ENCODE peak calls at places on chromosome 14, in four cellular contexts. W is adrenal gland; S is A549; J is naive thymus-derived CD4-positive, alpha-beta T cell. P is an unnamed sample.

GRCh38 chr14:49051328-49052060 is 534.7 kb downstream of the RPS29 start:
- DNase-seq in W (no peak), J (no peak), S (no peak), P (no peak)

GRCh38 chr14:76331328-76332011 is 44.5 kb upstream of the ESRRB start:
- DNase-seq in S (no peak), J (no peak), W (no peak), P (no peak)

GRCh38 chr14:77421241-77421640 is 2.1 kb downstream of the NOXRED1 start:
- DNase-seq in W (no peak), J (no peak), S (no peak), P (no peak)

GRCh38 chr14:55915464-55915863 is 202.7 kb upstream of the PELI2 start:
- DNase-seq in J (no peak), S (no peak), W (no peak), P (no peak)

GRCh38 chr14:76768201-76768656 is 7.0 kb downstream of the VASH1 start:
- DNase-seq in W (peak; percentile 69), J (peak; percentile 39), S (no peak), P (no peak)

GRCh38 chr14:88607829-88608228 is 45.0 kb downstream of the ZC3H14 start:
- DNase-seq in S (no peak), J (no peak), W (no peak), P (no peak)

GRCh38 chr14:99430491-99430890 is 50.2 kb downstream of the SETD3 start:
- DNase-seq in J (no peak), S (peak; percentile 43), W (no peak), P (no peak)

GRCh38 chr14:100158566-100159106 is 809 bp downstream of the DEGS2 start:
- DNase-seq in S (no peak), J (no peak), W (no peak), P (no peak)

GRCh38 chr14:35121026-35121886 is 534 bp downstream of the PPP2R3C start:
- DNase-seq in S (peak; percentile 93), J (no peak), W (peak; percentile 50), P (no peak)

GRCh38 chr14:79293482-79293881 is 917.8 kb downstream of the DIO2 start:
- DNase-seq in W (no peak), S (no peak), J (no peak), P (no peak)

GRCh38 chr14:103519837-103520212 is 2.8 kb downstream of the CKB start:
- DNase-seq in S (no peak), J (no peak), W (no peak), P (no peak)

GRCh38 chr14:67557118-67557517 is 24.0 kb downstream of the PLEKHH1 start:
- DNase-seq in W (no peak), S (no peak), J (no peak), P (peak; percentile 57)

GRCh38 chr14:77467801-77468200 is 9.9 kb downstream of the AHSA1 start:
- DNase-seq in S (no peak), J (no peak), W (peak; percentile 66), P (no peak)

GRCh38 chr14:50932592-50933500 is 11.4 kb downstream of the PYGL start:
- DNase-seq in S (no peak), W (no peak), J (no peak), P (no peak)
- H3K4me1 ChIP-seq in S (peaks cover 11% of the 10 kb centered on the region), W (peaks cover 13% of the 10 kb centered on the region), J (no peaks in the 10 kb centered on the region), P (no peaks in the 10 kb centered on the region)

GRCh38 chr14:64504310-64504896 is at the start of gene ZBTB1:
- DNase-seq in J (peak; percentile 87), S (peak; percentile 62), W (peak; percentile 86), P (peak; percentile 86)

GRCh38 chr14:64506751-64507150 is 2.2 kb downstream of the ZBTB1 start:
- DNase-seq in J (no peak), S (no peak), W (peak; percentile 21), P (no peak)

GRCh38 chr14:64503434-64504309 is at the start of gene ZBTB25:
- DNase-seq in S (peak; percentile 80), J (peak; percentile 97), W (peak; percentile 95), P (peak; percentile 91)

GRCh38 chr14:64503184-64503433 is 529 bp downstream of the ZBTB25 start:
- DNase-seq in W (no peak), J (no peak), S (no peak), P (no peak)

GRCh38 chr14:64504897-64505771 is 564 bp downstream of the ZBTB1 start:
- DNase-seq in J (peak; percentile 88), W (peak; percentile 91), S (peak; percentile 78), P (peak; percentile 92)
- H3K4me1 ChIP-seq in J (peaks cover 52% of the 10 kb centered on the region), W (peaks cover 68% of the 10 kb centered on the region), S (peaks cover 62% of the 10 kb centered on the region), P (peaks cover 16% of the 10 kb centered on the region)

GRCh38 chr14:22554706-22555572 is 34.1 kb downstream of the DAD1 start:
- DNase-seq in S (no peak), J (no peak), W (no peak), P (no peak)
- H3K4me1 ChIP-seq in S (peaks cover 6% of the 10 kb centered on the region), J (peaks cover 92% of the 10 kb centered on the region), W (peaks cover 25% of the 10 kb centered on the region), P (peaks cover 42% of the 10 kb centered on the region)

DNA sequence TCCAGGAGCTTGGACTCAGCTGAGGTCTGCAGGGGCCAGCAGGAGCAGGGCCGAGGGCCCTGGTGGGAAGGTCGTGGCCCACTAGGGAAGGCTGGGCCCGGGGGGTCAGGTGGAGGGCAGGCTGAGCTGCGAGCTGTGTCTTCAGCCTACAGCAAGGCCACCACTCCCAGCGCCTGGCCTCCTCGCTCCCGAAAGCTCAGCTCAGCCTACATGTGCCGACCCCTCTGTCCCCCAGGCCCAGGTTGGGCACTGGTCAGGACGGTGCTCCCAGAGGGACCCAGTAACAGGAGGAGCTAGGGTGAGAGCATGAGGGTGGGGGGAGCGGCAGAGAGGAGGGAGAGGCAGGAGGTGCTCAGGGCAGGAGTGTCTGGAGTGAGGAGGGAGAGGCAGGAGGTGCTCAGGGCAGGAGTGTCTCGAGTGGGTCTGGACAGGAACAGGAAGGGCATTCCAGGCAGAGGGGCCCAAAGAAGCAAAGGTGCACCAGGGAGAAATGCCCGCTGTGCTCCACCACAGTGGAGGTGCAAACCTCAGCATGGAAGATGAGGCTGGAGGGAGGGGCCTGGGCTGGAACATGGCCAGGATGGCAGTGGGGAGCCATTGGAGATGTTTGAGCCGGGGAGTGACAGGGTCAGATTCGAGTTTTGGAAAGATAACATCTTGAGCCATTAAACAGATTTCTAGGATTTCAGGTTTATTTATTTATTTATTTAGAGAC is 29.1 kb upstream of the GPR132 start:
- DNase-seq in S (no peak), J (no peak), W (no peak), P (no peak)
- H3K4me1 ChIP-seq in S (peaks cover 41% of the 10 kb centered on the region), J (peaks cover 14% of the 10 kb centered on the region), W (peaks cover 19% of the 10 kb centered on the region), P (peaks cover 8% of the 10 kb centered on the region)

GRCh38 chr14:101512396-101512695 is 48.9 kb upstream of the DIO3 start:
- DNase-seq in J (no peak), S (no peak), W (no peak), P (no peak)

GRCh38 chr14:101511199-101511598 is 50.1 kb upstream of the DIO3 start:
- DNase-seq in S (no peak), J (no peak), W (no peak), P (no peak)

GRCh38 chr14:101514136-101514535 is 47.2 kb upstream of the DIO3 start:
- DNase-seq in S (no peak), J (no peak), W (no peak), P (no peak)

GRCh38 chr14:101509730-101510371 is 51.4 kb upstream of the DIO3 start:
- DNase-seq in W (no peak), J (no peak), S (no peak), P (no peak)

DNA sequence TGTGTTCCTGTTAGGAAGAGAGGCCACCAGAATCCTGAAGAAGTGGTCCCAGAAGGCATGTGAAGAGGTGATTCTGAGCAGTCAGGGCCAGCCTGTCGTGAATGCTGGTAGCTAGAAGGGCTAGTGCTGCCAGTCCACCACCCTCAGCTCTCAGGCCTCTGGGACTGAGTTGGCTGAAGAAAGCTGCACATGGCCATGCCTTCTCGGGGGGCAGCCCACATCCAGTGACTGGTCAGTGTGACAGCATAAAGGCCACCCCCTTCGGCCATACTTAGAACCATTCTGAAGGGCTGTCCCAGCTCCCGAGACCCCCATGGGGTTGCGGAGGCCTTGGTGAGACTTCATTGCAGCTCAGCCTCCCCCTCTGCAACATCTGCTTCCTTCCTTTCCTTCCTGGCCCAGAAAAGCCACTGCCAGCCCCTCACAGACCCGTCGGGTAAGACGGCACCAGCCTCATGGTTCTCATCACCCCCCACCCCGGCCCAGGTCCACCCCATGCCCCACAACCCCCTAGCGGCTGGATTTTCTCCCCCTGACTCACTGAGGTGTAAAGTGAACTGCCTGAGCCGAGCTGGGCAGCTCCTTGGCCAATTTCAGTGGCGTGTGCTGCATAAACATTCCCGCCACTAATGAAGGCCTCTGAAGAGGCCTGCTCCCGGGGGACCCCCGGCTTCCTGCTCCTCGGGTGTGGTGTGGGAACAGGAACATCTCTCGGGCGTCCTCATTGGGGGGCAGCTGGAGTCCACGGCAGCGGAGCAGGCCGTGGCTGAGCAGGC is 49.5 kb upstream of the DIO3 start:
- DNase-seq in S (no peak), J (no peak), W (no peak), P (no peak)
- H3K4me1 ChIP-seq in S (no peaks in the 10 kb centered on the region), J (no peaks in the 10 kb centered on the region), W (no peaks in the 10 kb centered on the region), P (no peaks in the 10 kb centered on the region)

GRCh38 chr14:69207435-69208041 is 16.2 kb downstream of the EXD2 start:
- DNase-seq in S (no peak), J (no peak), W (no peak), P (no peak)

GRCh38 chr14:69204753-69205152 is 13.5 kb downstream of the EXD2 start:
- DNase-seq in S (no peak), W (no peak), J (no peak), P (no peak)

GRCh38 chr14:69214376-69214775 is 23.1 kb downstream of the EXD2 start:
- DNase-seq in W (no peak), J (no peak), S (no peak), P (no peak)

DNA sequence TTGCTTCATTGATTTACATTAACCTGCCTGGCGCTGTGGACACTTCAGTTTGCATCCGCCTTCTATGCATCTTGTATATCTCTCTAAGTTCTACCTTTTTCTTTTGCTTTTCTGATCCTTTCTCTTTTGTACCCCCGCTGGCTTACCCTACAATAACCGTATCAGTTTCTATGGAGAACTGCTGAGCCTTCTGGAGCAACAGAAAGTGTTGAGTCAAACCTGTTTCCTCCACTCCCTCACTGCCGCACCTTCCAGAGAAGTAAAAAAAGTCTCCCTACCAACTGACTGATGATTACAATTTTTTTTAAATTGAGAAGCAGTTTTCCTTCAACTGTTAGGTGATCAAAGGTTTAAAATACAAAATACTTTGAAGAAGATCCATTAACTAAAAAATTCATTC is 17.4 kb downstream of the EXD2 start:
- DNase-seq in J (no peak), W (no peak), S (no peak), P (no peak)
- H3K4me1 ChIP-seq in J (no peaks in the 10 kb centered on the region), W (no peaks in the 10 kb centered on the region), S (peaks cover 4% of the 10 kb centered on the region), P (no peaks in the 10 kb centered on the region)

P was measured in SJCRH30.